ENCODE peak calls at places on chromosomes 16 and 17, in ten cellular contexts. L, G, M, O, F, H, A, P, V and X are unnamed samples.

GRCh38 chr16:10558305-10558704 is 22.1 kb downstream of the EMP2 start:
- DNase-seq in G (no peak), V (no peak), O (no peak), L (no peak), P (peak; percentile 66), F (no peak), H (no peak), M (no peak), A (no peak), X (no peak)

GRCh38 chr16:84643180-84643583 is 5.1 kb upstream of the KLHL36 start:
- DNase-seq in V (peak; percentile 92), M (no peak), H (no peak), A (peak; percentile 73), L (peak; percentile 96), G (peak; percentile 92), F (no peak), O (peak; percentile 90), P (peak; percentile 91), X (no peak)

GRCh38 chr17:16449121-16449570 is 33.8 kb downstream of the TRPV2 start:
- DNase-seq in L (peak; percentile 40), A (no peak), F (no peak), M (no peak), V (no peak), H (no peak), G (peak; percentile 27), P (no peak), O (peak; percentile 48), X (no peak)

GRCh38 chr17:4858880-4859260 is 25.7 kb downstream of the MINK1 start:
- DNase-seq in L (peak; percentile 59), F (peak; percentile 80), A (no peak), M (no peak), P (peak; percentile 74), V (no peak), O (no peak), G (peak; percentile 27), H (no peak), X (no peak)

GRCh38 chr17:57507828-57508227 is 237.3 kb downstream of the CCDC182 start:
- DNase-seq in P (no peak), L (no peak), A (no peak), O (no peak), F (no peak), V (peak; percentile 72), H (no peak), G (no peak), M (no peak), X (no peak)

GRCh38 chr17:77419547-77420475 is 279.0 kb downstream of the SEC14L1 start:
- DNase-seq in A (peak; percentile 27), L (peak; percentile 52), M (no peak), H (no peak), P (no peak), G (no peak), O (no peak), V (peak; percentile 77), F (no peak), X (no peak)

GRCh38 chr17:38324141-38324540 is 19.6 kb downstream of the GPR179 start:
- DNase-seq in P (no peak), A (no peak), G (no peak), O (peak; percentile 27), M (no peak), V (no peak), L (no peak), F (no peak), H (no peak), X (no peak)

GRCh38 chr17:77297693-77298666 is 157.2 kb downstream of the SEC14L1 start:
- DNase-seq in L (no peak), O (no peak), F (no peak), G (no peak), V (no peak), P (peak; percentile 0), H (no peak), M (no peak), A (no peak), X (no peak)